ENCODE peak calls at places on chromosomes 6 and 20, in six cellular contexts. One of them, this sample, is unnamed.

GRCh38 chr6:150876598-150876997 is 11.1 kb downstream of the MTHFD1L start:
- DNase-seq in tibial artery: peak; percentile 91
- DNase-seq in choroid plexus epithelial cell: peak; percentile 34
- DNase-seq in uterus: no peak
- DNase-seq in mammary epithelial cell: no peak
- DNase-seq in adrenal gland: peak; percentile 62
- DNase-seq in this sample: peak; percentile 65

GRCh38 chr6:143457563-143458359 is 7.2 kb downstream of the PEX3 start:
- DNase-seq in tibial artery: no peak
- DNase-seq in choroid plexus epithelial cell: peak; percentile 43
- DNase-seq in uterus: no peak
- DNase-seq in mammary epithelial cell: no peak
- DNase-seq in adrenal gland: no peak
- DNase-seq in this sample: peak; percentile 8

GRCh38 chr20:61757678-61758555 is 307.8 kb downstream of the TAF4 start:
- DNase-seq in tibial artery: no peak
- DNase-seq in choroid plexus epithelial cell: peak; percentile 44
- DNase-seq in uterus: no peak
- DNase-seq in mammary epithelial cell: peak; percentile 47
- DNase-seq in adrenal gland: no peak
- DNase-seq in this sample: peak; percentile 14

GRCh38 chr20:45506927-45507820 is 8.2 kb downstream of the SPINT3 start:
- DNase-seq in tibial artery: no peak
- DNase-seq in choroid plexus epithelial cell: no peak
- DNase-seq in uterus: no peak
- DNase-seq in mammary epithelial cell: peak; percentile 96
- DNase-seq in adrenal gland: no peak
- DNase-seq in this sample: no peak

GRCh38 chr6:27293436-27294152 is 18.5 kb downstream of the POM121L2 start:
- DNase-seq in tibial artery: no peak
- DNase-seq in choroid plexus epithelial cell: peak; percentile 74
- DNase-seq in uterus: no peak
- DNase-seq in mammary epithelial cell: peak; percentile 57
- DNase-seq in adrenal gland: no peak
- DNase-seq in this sample: peak; percentile 40

GRCh38 chr6:5529733-5530132 is 268.4 kb downstream of the FARS2 start:
- DNase-seq in tibial artery: no peak
- DNase-seq in choroid plexus epithelial cell: peak; percentile 93
- DNase-seq in uterus: no peak
- DNase-seq in mammary epithelial cell: no peak
- DNase-seq in adrenal gland: no peak
- DNase-seq in this sample: peak; percentile 43

GRCh38 chr6:146095481-146095880 is 66.6 kb downstream of the GRM1 start:
- DNase-seq in tibial artery: no peak
- DNase-seq in choroid plexus epithelial cell: no peak
- DNase-seq in uterus: no peak
- DNase-seq in mammary epithelial cell: peak; percentile 17
- DNase-seq in adrenal gland: no peak
- DNase-seq in this sample: no peak

GRCh38 chr20:24328901-24329300 is 140.5 kb upstream of the SYNDIG1 start:
- DNase-seq in tibial artery: no peak
- DNase-seq in choroid plexus epithelial cell: peak; percentile 23
- DNase-seq in uterus: no peak
- DNase-seq in mammary epithelial cell: no peak
- DNase-seq in adrenal gland: no peak
- DNase-seq in this sample: peak; percentile 18

GRCh38 chr20:354298-354977 is 7.5 kb downstream of the NRSN2 start:
- DNase-seq in tibial artery: peak; percentile 80
- DNase-seq in choroid plexus epithelial cell: peak; percentile 81
- DNase-seq in uterus: peak; percentile 74
- DNase-seq in mammary epithelial cell: peak; percentile 56
- DNase-seq in adrenal gland: peak; percentile 72
- DNase-seq in this sample: peak; percentile 70

GRCh38 chr6:82741325-82741995 is 324.2 kb downstream of the UBE3D start:
- DNase-seq in tibial artery: no peak
- DNase-seq in choroid plexus epithelial cell: no peak
- DNase-seq in uterus: no peak
- DNase-seq in mammary epithelial cell: peak; percentile 3
- DNase-seq in adrenal gland: no peak
- DNase-seq in this sample: no peak

GRCh38 chr6:32825966-32826365 is 9.2 kb upstream of the HLA-DOB start:
- DNase-seq in tibial artery: no peak
- DNase-seq in choroid plexus epithelial cell: peak; percentile 58
- DNase-seq in uterus: no peak
- DNase-seq in mammary epithelial cell: peak; percentile 84
- DNase-seq in adrenal gland: no peak
- DNase-seq in this sample: peak; percentile 29

GRCh38 chr20:53916173-53916512 is 154.3 kb downstream of the BCAS1 start:
- DNase-seq in tibial artery: no peak
- DNase-seq in choroid plexus epithelial cell: no peak
- DNase-seq in uterus: no peak
- DNase-seq in mammary epithelial cell: no peak
- DNase-seq in adrenal gland: no peak
- DNase-seq in this sample: no peak

GRCh38 chr20:63651942-63652191 is 1.4 kb downstream of the STMN3 start:
- DNase-seq in tibial artery: no peak
- DNase-seq in choroid plexus epithelial cell: no peak
- DNase-seq in uterus: no peak
- DNase-seq in mammary epithelial cell: no peak
- DNase-seq in adrenal gland: no peak
- DNase-seq in this sample: no peak

GRCh38 chr20:20211988-20212518 is 155.9 kb upstream of the INSM1 start:
- DNase-seq in tibial artery: no peak
- DNase-seq in choroid plexus epithelial cell: no peak
- DNase-seq in uterus: no peak
- DNase-seq in mammary epithelial cell: no peak
- DNase-seq in adrenal gland: no peak
- DNase-seq in this sample: no peak

GRCh38 chr6:2827112-2827511 is 14.6 kb downstream of the SERPINB1 start:
- DNase-seq in tibial artery: no peak
- DNase-seq in choroid plexus epithelial cell: no peak
- DNase-seq in uterus: no peak
- DNase-seq in mammary epithelial cell: no peak
- DNase-seq in adrenal gland: no peak
- DNase-seq in this sample: no peak

GRCh38 chr20:46031701-46032254 is 2.8 kb downstream of the SLC12A5 start:
- DNase-seq in tibial artery: no peak
- DNase-seq in choroid plexus epithelial cell: no peak
- DNase-seq in uterus: no peak
- DNase-seq in mammary epithelial cell: no peak
- DNase-seq in adrenal gland: no peak
- DNase-seq in this sample: no peak

GRCh38 chr6:140956567-140957306 is 1176.0 kb upstream of the GJE1 start:
- DNase-seq in tibial artery: no peak
- DNase-seq in choroid plexus epithelial cell: peak; percentile 13
- DNase-seq in uterus: no peak
- DNase-seq in mammary epithelial cell: no peak
- DNase-seq in adrenal gland: no peak
- DNase-seq in this sample: peak; percentile 12

GRCh38 chr6:156719720-156720563 is 57.2 kb upstream of the ARID1B start:
- DNase-seq in tibial artery: peak; percentile 98
- DNase-seq in choroid plexus epithelial cell: peak; percentile 98
- DNase-seq in uterus: peak; percentile 91
- DNase-seq in mammary epithelial cell: peak; percentile 93
- DNase-seq in adrenal gland: peak; percentile 90
- DNase-seq in this sample: peak; percentile 85

GRCh38 chr6:116512155-116512559 is 718 bp downstream of the CALHM5 start:
- DNase-seq in tibial artery: no peak
- DNase-seq in choroid plexus epithelial cell: peak; percentile 62
- DNase-seq in uterus: no peak
- DNase-seq in mammary epithelial cell: no peak
- DNase-seq in adrenal gland: no peak
- DNase-seq in this sample: no peak

GRCh38 chr6:116513224-116513875 is 1.9 kb downstream of the CALHM5 start:
- DNase-seq in tibial artery: no peak
- DNase-seq in choroid plexus epithelial cell: no peak
- DNase-seq in uterus: no peak
- DNase-seq in mammary epithelial cell: peak; percentile 70
- DNase-seq in adrenal gland: no peak
- DNase-seq in this sample: no peak

GRCh38 chr6:116512709-116513108 is 1.3 kb downstream of the CALHM5 start:
- DNase-seq in tibial artery: no peak
- DNase-seq in choroid plexus epithelial cell: no peak
- DNase-seq in uterus: no peak
- DNase-seq in mammary epithelial cell: no peak
- DNase-seq in adrenal gland: no peak
- DNase-seq in this sample: no peak

GRCh38 chr6:116514103-116514502 is 2.7 kb downstream of the CALHM5 start:
- DNase-seq in tibial artery: no peak
- DNase-seq in choroid plexus epithelial cell: no peak
- DNase-seq in uterus: no peak
- DNase-seq in mammary epithelial cell: no peak
- DNase-seq in adrenal gland: no peak
- DNase-seq in this sample: no peak

DNA sequence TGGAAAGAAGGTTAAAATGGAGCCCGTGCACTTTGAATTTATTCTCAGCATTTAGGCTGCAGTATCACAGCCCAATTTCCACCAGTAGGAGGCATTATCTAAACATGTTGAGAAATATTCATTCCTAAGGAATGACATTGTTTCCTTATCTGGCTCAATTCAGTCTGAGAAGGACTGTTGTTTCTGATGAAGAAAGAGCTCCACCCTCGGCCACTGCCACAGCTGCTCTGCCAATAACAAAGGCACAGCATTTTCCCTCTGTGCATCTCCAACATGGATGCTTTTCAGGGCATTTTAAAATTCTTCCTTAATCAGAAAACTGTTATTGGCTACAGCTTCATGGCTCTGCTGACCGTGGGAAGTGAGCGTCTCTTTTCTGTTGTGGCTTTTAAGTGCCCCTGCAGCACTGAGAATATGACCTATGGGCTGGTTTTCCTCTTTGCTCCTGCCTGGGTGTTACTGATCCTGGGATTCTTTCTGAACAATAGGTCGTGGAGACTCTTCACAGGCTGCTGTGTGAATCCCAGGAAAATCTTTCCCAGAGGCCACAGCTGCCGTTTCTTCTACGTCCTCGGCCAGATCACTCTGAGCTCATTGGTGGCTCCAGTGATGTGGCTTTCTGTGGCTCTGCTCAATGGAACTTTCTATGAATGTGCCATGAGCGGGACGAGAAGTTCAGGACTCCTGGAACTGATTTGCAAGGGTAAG is at the start of gene CALHM5:
- DNase-seq in tibial artery: peak; percentile 74
- DNase-seq in choroid plexus epithelial cell: peak; percentile 94
- DNase-seq in uterus: peak; percentile 59
- DNase-seq in mammary epithelial cell: peak; percentile 76
- DNase-seq in adrenal gland: peak; percentile 30
- DNase-seq in this sample: peak; percentile 88
- TF ChIP-seq CTCF in tibial artery: peak; percentile 79
- TF ChIP-seq CTCF in choroid plexus epithelial cell: peak; percentile 74
- TF ChIP-seq CTCF in uterus: peak; percentile 49
- TF ChIP-seq CTCF in mammary epithelial cell: peak; percentile 69
- TF ChIP-seq CTCF in adrenal gland: peak; percentile 49
- TF ChIP-seq CTCF in this sample: peak; percentile 64

GRCh38 chr20:44401052-44401769 is 45.7 kb downstream of the HNF4A start:
- DNase-seq in tibial artery: no peak
- DNase-seq in choroid plexus epithelial cell: no peak
- DNase-seq in uterus: no peak
- DNase-seq in mammary epithelial cell: no peak
- DNase-seq in adrenal gland: no peak
- DNase-seq in this sample: no peak
- H3K4me3 ChIP-seq in tibial artery: no peak overlapping the region
- H3K4me3 ChIP-seq in choroid plexus epithelial cell: no peak overlapping the region
- H3K4me3 ChIP-seq in uterus: no peak overlapping the region
- H3K4me3 ChIP-seq in mammary epithelial cell: no peak overlapping the region
- H3K4me3 ChIP-seq in adrenal gland: no peak overlapping the region
- H3K4me3 ChIP-seq in this sample: no peak overlapping the region

DNA sequence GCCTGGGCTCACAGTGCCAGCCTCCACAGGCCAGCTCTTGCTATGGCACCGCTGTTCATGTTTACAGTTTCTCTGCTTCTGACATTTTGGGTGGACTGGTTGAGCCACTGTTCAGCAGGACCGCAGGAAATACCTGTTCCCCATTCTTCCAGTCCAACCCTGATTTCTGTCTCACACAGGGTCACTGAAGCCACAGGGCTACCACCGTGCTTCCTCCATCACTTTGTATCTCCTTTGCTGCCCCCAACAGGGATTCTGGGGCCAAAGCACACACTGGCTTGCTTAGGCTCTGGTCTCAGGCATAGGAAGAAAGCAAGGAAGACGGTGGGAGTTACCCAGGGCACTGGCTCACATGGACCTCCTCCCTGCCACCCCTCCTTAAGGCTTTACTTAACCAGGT is 164.5 kb downstream of the UNC5CL start:
- DNase-seq in tibial artery: no peak
- DNase-seq in choroid plexus epithelial cell: peak; percentile 3
- DNase-seq in uterus: no peak
- DNase-seq in mammary epithelial cell: no peak
- DNase-seq in adrenal gland: no peak
- DNase-seq in this sample: no peak
- TF ChIP-seq CTCF in tibial artery: no peak
- TF ChIP-seq CTCF in choroid plexus epithelial cell: peak; percentile 10
- TF ChIP-seq CTCF in uterus: no peak
- TF ChIP-seq CTCF in mammary epithelial cell: peak; percentile 23
- TF ChIP-seq CTCF in adrenal gland: no peak
- TF ChIP-seq CTCF in this sample: no peak

GRCh38 chr20:9160760-9161159 is 91.9 kb downstream of the PLCB4 start:
- DNase-seq in tibial artery: no peak
- DNase-seq in choroid plexus epithelial cell: no peak
- DNase-seq in uterus: no peak
- DNase-seq in mammary epithelial cell: no peak
- DNase-seq in adrenal gland: no peak
- DNase-seq in this sample: no peak

GRCh38 chr20:9161308-9161707 is 92.4 kb downstream of the PLCB4 start:
- DNase-seq in tibial artery: no peak
- DNase-seq in choroid plexus epithelial cell: no peak
- DNase-seq in uterus: no peak
- DNase-seq in mammary epithelial cell: no peak
- DNase-seq in adrenal gland: no peak
- DNase-seq in this sample: no peak

GRCh38 chr20:9163995-9164394 is 95.1 kb downstream of the PLCB4 start:
- DNase-seq in tibial artery: no peak
- DNase-seq in choroid plexus epithelial cell: no peak
- DNase-seq in uterus: no peak
- DNase-seq in mammary epithelial cell: no peak
- DNase-seq in adrenal gland: no peak
- DNase-seq in this sample: no peak

GRCh38 chr20:9169409-9169808 is 100.5 kb downstream of the PLCB4 start:
- DNase-seq in tibial artery: no peak
- DNase-seq in choroid plexus epithelial cell: no peak
- DNase-seq in uterus: no peak
- DNase-seq in mammary epithelial cell: no peak
- DNase-seq in adrenal gland: no peak
- DNase-seq in this sample: no peak

DNA sequence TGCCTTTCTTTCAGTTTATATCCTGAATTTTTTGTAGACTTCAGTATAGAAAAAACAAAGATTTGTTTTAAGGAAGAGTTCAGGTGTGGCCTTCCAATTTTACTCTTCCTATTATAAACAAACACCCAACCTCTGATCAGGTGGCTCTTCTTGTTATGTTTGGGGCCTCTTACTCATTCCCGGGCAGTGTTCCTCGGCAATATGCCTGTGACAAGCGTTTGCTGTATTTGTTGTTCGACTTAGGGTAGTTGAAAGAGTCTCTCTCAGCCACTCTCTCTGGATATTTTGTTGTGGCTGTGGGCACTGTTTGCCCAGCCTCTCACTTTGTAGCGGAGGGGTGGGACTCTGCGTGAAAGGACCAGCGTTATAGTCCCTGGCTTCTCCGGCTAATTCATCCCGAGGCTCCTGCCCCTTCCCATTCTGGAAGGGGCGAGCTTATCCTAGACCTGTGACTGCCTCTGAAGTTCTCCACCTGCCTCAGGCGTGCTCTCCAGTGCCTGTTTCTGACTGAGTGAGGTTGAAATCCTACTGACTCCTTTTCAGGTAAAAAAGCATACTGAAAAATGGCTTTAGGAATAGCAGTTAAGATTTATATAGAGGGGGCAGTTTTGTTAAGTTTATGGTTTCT is 97.4 kb downstream of the PLCB4 start:
- DNase-seq in tibial artery: no peak
- DNase-seq in choroid plexus epithelial cell: no peak
- DNase-seq in uterus: no peak
- DNase-seq in mammary epithelial cell: no peak
- DNase-seq in adrenal gland: no peak
- DNase-seq in this sample: no peak
- H3K4me3 ChIP-seq in tibial artery: no peak overlapping the region
- H3K4me3 ChIP-seq in choroid plexus epithelial cell: no peak overlapping the region
- H3K4me3 ChIP-seq in uterus: no peak overlapping the region
- H3K4me3 ChIP-seq in mammary epithelial cell: no peak overlapping the region
- H3K4me3 ChIP-seq in adrenal gland: no peak overlapping the region
- H3K4me3 ChIP-seq in this sample: no peak overlapping the region

This sample was measured in astrocyte of the spinal cord.